ENCODE peak calls at places on chromosomes 13 and 19, in six cellular contexts. Q, Y, D, C, S and P are unnamed samples.

GRCh38 chr13:95509521-95510315 is 42.8 kb upstream of the CLDN10 start:
- ATAC-seq in Y (peak), Q (no peak), D (no peak), C (no peak), S (no peak), P (peak)

GRCh38 chr19:30682576-30683536 is 310.7 kb downstream of the ZNF536 start:
- ATAC-seq in Q (peak), D (no peak), Y (peak), S (peak), C (peak), P (peak)

GRCh38 chr13:46667687-46668281 is 114.8 kb downstream of the LRCH1 start:
- ATAC-seq in C (peak), Y (no peak), Q (no peak), S (no peak), D (peak), P (no peak)

GRCh38 chr13:86318424-86318823 is 519.2 kb upstream of the SLITRK6 start:
- ATAC-seq in C (no peak), Q (no peak), S (no peak), D (no peak), Y (no peak), P (no peak)

GRCh38 chr19:46978470-46978869 is 41.2 kb upstream of the NPAS1 start:
- ATAC-seq in Q (no peak), D (peak), C (peak), S (no peak), Y (no peak), P (no peak)

GRCh38 chr13:68190826-68191225 is 960.7 kb upstream of the PCDH9 start:
- ATAC-seq in Q (no peak), D (no peak), S (no peak), Y (peak), C (no peak), P (no peak)

GRCh38 chr19:46951236-46951986 is 68.2 kb upstream of the NPAS1 start:
- ATAC-seq in C (peak), Y (peak), S (peak), Q (no peak), D (peak), P (peak)

GRCh38 chr19:2952953-2953481 is 8.2 kb upstream of the ZNF77 start:
- ATAC-seq in D (no peak), C (no peak), Y (peak), Q (no peak), S (no peak), P (peak)

GRCh38 chr13:32407854-32408253 is 20.1 kb downstream of the N4BP2L1 start:
- ATAC-seq in C (peak), D (peak), S (no peak), Q (no peak), Y (no peak), P (no peak)

GRCh38 chr13:85665286-85665685 is 133.9 kb downstream of the SLITRK6 start:
- ATAC-seq in Y (no peak), Q (no peak), S (no peak), D (no peak), C (peak), P (peak)

GRCh38 chr13:111448504-111448903 is 128.1 kb downstream of the TEX29 start:
- ATAC-seq in Q (no peak), Y (no peak), S (no peak), D (no peak), C (no peak), P (no peak)

GRCh38 chr13:38202730-38203129 is 146.9 kb upstream of the UFM1 start:
- ATAC-seq in D (peak), Y (peak), S (no peak), Q (no peak), C (peak), P (no peak)